ENCODE peak calls at places on chromosomes 13 and 19, in four cellular contexts. X, W, R and U are unnamed samples.

GRCh38 chr13:73984949-73985691 is 149.1 kb downstream of the KLF12 start:
- DNase-seq in X (no peak), W (no peak), R (no peak), U (no peak)

GRCh38 chr19:31342926-31343325 is 6.3 kb downstream of the TSHZ3 start:
- DNase-seq in X (no peak), W (no peak), R (no peak), U (no peak)

GRCh38 chr13:41633776-41634175 is 176.4 kb downstream of the RGCC start:
- DNase-seq in X (no peak), W (no peak), R (no peak), U (no peak)

GRCh38 chr19:53246498-53246897 is 8.2 kb downstream of the ZNF677 start:
- DNase-seq in X (no peak), W (no peak), R (no peak), U (no peak)

GRCh38 chr13:77555246-77555645 is 19.7 kb downstream of the SCEL start:
- DNase-seq in X (no peak), W (no peak), R (peak; percentile 75), U (peak; percentile 80)

GRCh38 chr13:112839347-112840105 is 129.5 kb upstream of the MCF2L start:
- DNase-seq in X (no peak), W (no peak), R (no peak), U (no peak)

GRCh38 chr13:60591348-60591747 is 194.3 kb downstream of the TDRD3 start:
- DNase-seq in X (no peak), W (no peak), R (no peak), U (no peak)

GRCh38 chr13:43405457-43405856 is 381.3 kb downstream of the ENOX1 start:
- DNase-seq in X (no peak), W (no peak), R (no peak), U (no peak)

GRCh38 chr19:7932276-7932929 is 6.5 kb upstream of the CTXN1 start:
- DNase-seq in X (no peak), W (no peak), R (no peak), U (no peak)

DNA sequence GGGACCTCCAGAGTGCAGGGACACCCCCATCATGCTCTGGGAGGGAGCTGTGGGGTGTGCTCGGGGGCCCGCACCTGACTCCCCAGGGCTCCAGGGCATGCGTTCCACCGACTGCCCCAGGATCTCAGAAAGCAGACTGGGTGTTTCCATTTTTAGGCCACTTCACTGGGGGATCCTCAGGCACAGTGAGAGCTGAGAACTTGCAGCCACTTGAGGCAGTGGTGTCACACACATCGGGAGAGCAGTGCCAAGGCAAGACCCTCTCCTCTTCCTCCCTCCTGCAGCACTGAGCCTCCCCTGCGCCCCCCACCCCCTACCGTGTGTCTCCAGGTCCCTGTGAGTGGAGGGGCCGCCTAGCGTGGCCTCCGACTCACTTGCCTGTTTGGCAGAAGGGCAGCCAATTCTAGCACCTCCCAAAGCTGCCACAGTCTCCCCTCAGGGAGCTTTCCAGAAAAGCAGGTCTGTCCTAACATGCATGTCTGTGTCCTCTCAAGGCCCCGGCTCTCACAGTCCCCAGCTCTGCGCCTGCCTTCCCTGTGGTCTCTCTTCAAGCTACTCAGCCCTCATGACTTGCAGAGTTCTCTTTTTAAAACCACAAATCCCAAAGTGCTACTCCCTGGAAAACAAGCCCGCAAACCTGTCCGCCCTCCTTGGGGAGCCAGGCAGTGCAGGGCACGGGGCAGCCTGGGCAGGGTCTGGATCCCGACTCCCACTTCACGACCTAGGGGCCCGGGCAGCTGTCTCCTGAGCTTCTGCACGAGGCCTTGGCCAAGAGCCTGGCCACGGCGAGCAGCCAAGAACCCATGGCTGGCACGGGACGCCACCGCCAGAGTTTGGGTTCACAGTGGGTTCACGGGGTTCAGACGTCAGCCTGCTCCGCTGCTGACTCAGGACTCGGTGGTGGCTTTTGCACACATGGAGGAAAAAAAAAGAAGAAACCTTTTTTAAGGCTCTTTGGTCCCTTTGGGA is 94.1 kb downstream of the STK24 start:
- DNase-seq in X (no peak), W (peak; percentile 71), R (peak; percentile 87), U (peak; percentile 94)
- TF ChIP-seq CTCF in X (no peak), W (no peak), R (no peak), U (peak; percentile 22)

GRCh38 chr19:5434351-5434917 is 20.8 kb upstream of the ZNRF4 start:
- DNase-seq in X (no peak), W (no peak), R (no peak), U (no peak)
- TF ChIP-seq POLR2A in X (no peak), W (no peak), R (no peak), U (no peak)

DNA sequence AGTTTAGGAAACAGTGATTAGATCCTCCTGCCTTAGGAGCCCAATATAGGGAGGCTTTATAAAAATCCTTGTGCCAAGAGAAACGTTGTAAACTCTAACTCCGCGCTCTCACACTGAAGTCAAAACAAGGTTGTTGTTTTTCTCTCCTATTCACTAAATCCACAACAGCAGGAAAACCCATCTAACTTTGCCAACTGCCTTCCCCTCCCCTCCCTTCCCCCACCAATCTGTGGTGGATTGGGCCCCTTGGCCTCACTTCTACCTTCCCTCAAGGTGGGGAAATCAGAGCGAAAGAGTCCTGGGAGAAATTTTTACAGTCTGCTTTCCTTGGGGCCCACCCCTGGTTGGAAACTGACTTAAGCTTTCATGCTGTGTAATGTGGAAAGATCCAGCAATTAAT is 1.4 kb downstream of the DHRS12 start:
- DNase-seq in X (no peak), W (no peak), R (peak; percentile 53), U (peak; percentile 35)
- H3K4me3 ChIP-seq in X (peak overlapping the region; percentile 91), W (peak overlapping the region; percentile 74), R (no peak overlapping the region), U (no peak overlapping the region)

DNA sequence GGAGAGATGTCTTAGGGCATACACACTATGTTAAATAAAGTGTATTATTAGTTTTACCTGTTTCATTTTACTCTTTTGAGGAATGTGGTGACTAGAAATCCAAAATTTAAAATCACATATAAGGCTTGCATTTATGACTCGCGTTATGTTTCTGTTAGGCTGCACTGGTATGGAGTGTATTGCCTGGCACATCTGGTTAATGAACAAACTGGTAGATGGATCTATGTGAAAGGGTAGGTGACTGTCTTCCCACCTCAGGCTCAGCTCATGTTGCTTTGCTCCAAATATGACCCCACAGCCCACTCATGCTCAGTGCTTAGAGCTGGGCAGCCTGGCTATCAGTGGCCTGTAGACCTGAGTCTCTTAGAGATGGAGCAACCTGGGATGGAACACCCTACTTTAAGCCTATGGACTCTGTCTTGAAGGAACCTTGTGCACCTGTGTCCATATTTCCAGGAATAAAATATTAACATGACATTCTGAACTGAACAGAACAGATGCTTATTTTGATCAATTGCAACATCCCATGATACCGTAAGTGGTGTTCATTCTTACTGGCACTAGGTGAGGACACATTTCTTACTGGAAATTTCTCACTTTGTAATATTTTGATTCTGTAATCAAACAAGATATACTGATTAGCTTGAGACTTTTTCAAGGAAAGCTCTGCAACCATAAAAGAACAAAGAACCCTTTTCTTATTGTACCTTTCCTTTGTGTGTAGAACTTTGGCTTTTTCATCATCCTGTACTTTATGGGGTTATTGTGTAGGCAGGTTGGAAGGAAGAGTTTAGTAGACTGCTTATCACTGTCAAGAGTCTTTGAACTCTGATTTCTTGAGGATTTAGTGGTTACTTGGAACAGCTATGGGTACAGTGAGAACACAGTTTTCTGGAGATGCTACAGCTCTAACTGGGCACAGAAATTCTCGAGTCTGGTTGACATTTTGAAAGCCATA is 9.6 kb upstream of the OLFM4 start:
- DNase-seq in X (no peak), W (no peak), R (no peak), U (no peak)
- TF ChIP-seq CTCF in X (no peak), W (no peak), R (no peak), U (no peak)

DNA sequence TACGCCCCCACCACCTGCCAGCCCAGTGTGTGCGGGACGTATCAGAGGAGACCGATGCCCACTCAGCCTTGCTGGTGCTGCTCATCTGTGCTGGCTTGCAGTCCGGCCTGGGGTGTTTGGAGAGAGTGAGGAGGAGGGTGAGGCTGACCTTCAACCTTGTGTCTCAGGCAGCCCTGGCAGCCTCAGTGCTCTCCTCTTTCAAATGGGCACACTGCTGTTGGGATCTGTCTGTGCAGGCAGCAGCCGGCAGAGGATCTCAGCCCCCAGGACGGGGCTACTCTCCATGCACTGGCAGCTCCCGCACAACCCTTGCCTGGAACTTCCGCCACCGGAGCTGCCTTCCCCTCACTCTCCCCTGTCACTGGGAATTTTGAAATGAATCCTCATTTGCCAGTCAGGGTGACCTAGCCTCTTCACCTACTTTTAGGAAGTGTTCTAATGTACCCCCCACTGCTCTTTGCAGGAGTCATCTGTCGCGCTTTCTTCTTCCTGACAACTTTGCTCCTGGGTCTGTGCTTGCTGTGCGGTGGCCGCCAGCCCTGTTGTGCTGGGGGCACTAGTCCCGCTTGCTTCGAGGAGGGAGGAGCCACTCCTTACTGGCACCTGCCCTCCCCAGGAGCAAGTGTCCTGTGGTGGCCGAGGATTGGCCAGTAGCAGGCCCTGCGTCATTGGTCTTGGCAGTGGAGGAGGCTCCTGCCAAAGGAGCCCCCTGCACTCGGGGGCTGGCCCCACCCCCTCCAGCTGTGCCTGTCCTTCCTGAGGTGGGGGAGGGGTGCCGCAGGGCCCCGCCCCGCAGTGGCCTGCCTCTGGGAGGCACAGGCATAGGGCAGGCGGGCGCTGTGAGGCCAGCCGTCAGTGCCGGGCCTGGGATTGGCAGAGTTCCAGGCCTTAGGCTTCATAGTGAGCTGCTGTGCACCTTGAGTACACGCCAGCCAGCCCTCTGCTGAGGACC is 53.4 kb downstream of the TSSK6 start:
- DNase-seq in X (no peak), W (peak; percentile 72), R (peak; percentile 49), U (peak; percentile 89)
- TF ChIP-seq POLR2A in X (no peak), W (no peak), R (no peak), U (no peak)